ENCODE peak calls at places on chromosome 1, in eight cellular contexts. One of them, this sample, is unnamed. For H3K36me3 and H3K4me1, the result is how much of the 10 kb centered on the place peaks cover.

GRCh38 chr1:2382621-2383361 is 8.6 kb downstream of the MORN1 start:
- DNase-seq in heart right ventricle: peak
- DNase-seq in CD8-positive, alpha-beta T cell: no peak
- DNase-seq in lung: no peak
- DNase-seq in aorta: peak
- DNase-seq in trophoblast cell: peak
- DNase-seq in CD4-positive, CD25-positive, alpha-beta regulatory T cell: peak
- DNase-seq in prostate gland: no peak
- DNase-seq in this sample: no peak

GRCh38 chr1:165910764-165911421 is 83.5 kb downstream of the UCK2 start:
- DNase-seq in heart right ventricle: peak
- DNase-seq in CD8-positive, alpha-beta T cell: no peak
- DNase-seq in lung: no peak
- DNase-seq in aorta: peak
- DNase-seq in trophoblast cell: no peak
- DNase-seq in CD4-positive, CD25-positive, alpha-beta regulatory T cell: no peak
- DNase-seq in prostate gland: peak
- DNase-seq in this sample: peak

GRCh38 chr1:43861337-43861736 is 72.3 kb upstream of the ARTN start:
- DNase-seq in heart right ventricle: no peak
- DNase-seq in CD8-positive, alpha-beta T cell: no peak
- DNase-seq in lung: no peak
- DNase-seq in aorta: no peak
- DNase-seq in trophoblast cell: no peak
- DNase-seq in CD4-positive, CD25-positive, alpha-beta regulatory T cell: no peak
- DNase-seq in prostate gland: no peak
- DNase-seq in this sample: no peak

GRCh38 chr1:9825101-9826074 is 1.6 kb upstream of the CLSTN1 start:
- DNase-seq in heart right ventricle: no peak
- DNase-seq in CD8-positive, alpha-beta T cell: peak
- DNase-seq in lung: peak
- DNase-seq in aorta: peak
- DNase-seq in trophoblast cell: peak
- DNase-seq in CD4-positive, CD25-positive, alpha-beta regulatory T cell: peak
- DNase-seq in prostate gland: peak
- DNase-seq in this sample: peak

GRCh38 chr1:32273389-32274208 is 18.3 kb upstream of the HDAC1 start:
- DNase-seq in heart right ventricle: no peak
- DNase-seq in CD8-positive, alpha-beta T cell: peak
- DNase-seq in lung: no peak
- DNase-seq in aorta: no peak
- DNase-seq in trophoblast cell: no peak
- DNase-seq in CD4-positive, CD25-positive, alpha-beta regulatory T cell: peak
- DNase-seq in prostate gland: no peak
- DNase-seq in this sample: no peak

GRCh38 chr1:47751188-47751587 is 246.0 kb downstream of the TRABD2B start:
- DNase-seq in heart right ventricle: no peak
- DNase-seq in CD8-positive, alpha-beta T cell: no peak
- DNase-seq in lung: no peak
- DNase-seq in aorta: no peak
- DNase-seq in trophoblast cell: no peak
- DNase-seq in CD4-positive, CD25-positive, alpha-beta regulatory T cell: no peak
- DNase-seq in prostate gland: no peak
- DNase-seq in this sample: no peak

GRCh38 chr1:234936631-234937389 is 191.8 kb downstream of the TOMM20 start:
- DNase-seq in heart right ventricle: no peak
- DNase-seq in CD8-positive, alpha-beta T cell: no peak
- DNase-seq in lung: no peak
- DNase-seq in aorta: no peak
- DNase-seq in trophoblast cell: no peak
- DNase-seq in CD4-positive, CD25-positive, alpha-beta regulatory T cell: no peak
- DNase-seq in prostate gland: no peak
- DNase-seq in this sample: no peak

GRCh38 chr1:107299521-107299920 is 158.7 kb downstream of the NTNG1 start:
- DNase-seq in heart right ventricle: no peak
- DNase-seq in CD8-positive, alpha-beta T cell: no peak
- DNase-seq in lung: no peak
- DNase-seq in aorta: no peak
- DNase-seq in trophoblast cell: no peak
- DNase-seq in CD4-positive, CD25-positive, alpha-beta regulatory T cell: no peak
- DNase-seq in prostate gland: no peak
- DNase-seq in this sample: no peak

GRCh38 chr1:231550448-231550781 is 21.9 kb downstream of the TSNAX start:
- DNase-seq in heart right ventricle: no peak
- DNase-seq in CD8-positive, alpha-beta T cell: no peak
- DNase-seq in lung: no peak
- DNase-seq in aorta: no peak
- DNase-seq in trophoblast cell: peak
- DNase-seq in CD4-positive, CD25-positive, alpha-beta regulatory T cell: peak
- DNase-seq in prostate gland: no peak
- DNase-seq in this sample: no peak

GRCh38 chr1:160997323-160998038 is 23.5 kb downstream of the F11R start:
- DNase-seq in heart right ventricle: peak
- DNase-seq in CD8-positive, alpha-beta T cell: peak
- DNase-seq in lung: peak
- DNase-seq in aorta: peak
- DNase-seq in trophoblast cell: peak
- DNase-seq in CD4-positive, CD25-positive, alpha-beta regulatory T cell: peak
- DNase-seq in prostate gland: peak
- DNase-seq in this sample: peak

GRCh38 chr1:221117548-221117951 is 238.3 kb downstream of the HLX start:
- DNase-seq in heart right ventricle: peak
- DNase-seq in CD8-positive, alpha-beta T cell: no peak
- DNase-seq in lung: no peak
- DNase-seq in aorta: peak
- DNase-seq in trophoblast cell: no peak
- DNase-seq in CD4-positive, CD25-positive, alpha-beta regulatory T cell: no peak
- DNase-seq in prostate gland: no peak
- DNase-seq in this sample: peak

GRCh38 chr1:41483960-41484844 is at the start of gene EDN2:
- DNase-seq in heart right ventricle: peak
- DNase-seq in CD8-positive, alpha-beta T cell: no peak
- DNase-seq in lung: peak
- DNase-seq in aorta: peak
- DNase-seq in trophoblast cell: peak
- DNase-seq in CD4-positive, CD25-positive, alpha-beta regulatory T cell: no peak
- DNase-seq in prostate gland: peak
- DNase-seq in this sample: no peak

GRCh38 chr1:2590233-2591141 is 3.9 kb downstream of the PRXL2B start:
- DNase-seq in heart right ventricle: no peak
- DNase-seq in CD8-positive, alpha-beta T cell: no peak
- DNase-seq in lung: no peak
- DNase-seq in aorta: peak
- DNase-seq in trophoblast cell: no peak
- DNase-seq in CD4-positive, CD25-positive, alpha-beta regulatory T cell: no peak
- DNase-seq in prostate gland: no peak
- DNase-seq in this sample: no peak

GRCh38 chr1:19720174-19720573 is 55.5 kb downstream of the HTR6 start:
- DNase-seq in heart right ventricle: no peak
- DNase-seq in CD8-positive, alpha-beta T cell: no peak
- DNase-seq in lung: no peak
- DNase-seq in aorta: no peak
- DNase-seq in trophoblast cell: no peak
- DNase-seq in CD4-positive, CD25-positive, alpha-beta regulatory T cell: no peak
- DNase-seq in prostate gland: no peak
- DNase-seq in this sample: no peak

GRCh38 chr1:206591236-206591635 is 21.0 kb downstream of the EIF2D start:
- DNase-seq in heart right ventricle: no peak
- DNase-seq in CD8-positive, alpha-beta T cell: no peak
- DNase-seq in lung: no peak
- DNase-seq in aorta: no peak
- DNase-seq in trophoblast cell: no peak
- DNase-seq in CD4-positive, CD25-positive, alpha-beta regulatory T cell: no peak
- DNase-seq in prostate gland: no peak
- DNase-seq in this sample: no peak

GRCh38 chr1:8359617-8360481 is 41.9 kb downstream of the SLC45A1 start:
- DNase-seq in heart right ventricle: no peak
- DNase-seq in CD8-positive, alpha-beta T cell: no peak
- DNase-seq in lung: no peak
- DNase-seq in aorta: peak
- DNase-seq in trophoblast cell: no peak
- DNase-seq in CD4-positive, CD25-positive, alpha-beta regulatory T cell: no peak
- DNase-seq in prostate gland: no peak
- DNase-seq in this sample: no peak
- H3K36me3 ChIP-seq in heart right ventricle: under half
- H3K36me3 ChIP-seq in CD8-positive, alpha-beta T cell: half or more
- H3K36me3 ChIP-seq in lung: half or more
- H3K36me3 ChIP-seq in aorta: under half
- H3K36me3 ChIP-seq in trophoblast cell: half or more
- H3K36me3 ChIP-seq in CD4-positive, CD25-positive, alpha-beta regulatory T cell: half or more
- H3K36me3 ChIP-seq in prostate gland: half or more
- H3K36me3 ChIP-seq in this sample: half or more

GRCh38 chr1:26788515-26788785 is 700 bp downstream of the PIGV start:
- DNase-seq in heart right ventricle: no peak
- DNase-seq in CD8-positive, alpha-beta T cell: no peak
- DNase-seq in lung: peak
- DNase-seq in aorta: no peak
- DNase-seq in trophoblast cell: peak
- DNase-seq in CD4-positive, CD25-positive, alpha-beta regulatory T cell: no peak
- DNase-seq in prostate gland: no peak
- DNase-seq in this sample: no peak

GRCh38 chr1:26785611-26786436 is 1.9 kb upstream of the PIGV start:
- DNase-seq in heart right ventricle: no peak
- DNase-seq in CD8-positive, alpha-beta T cell: no peak
- DNase-seq in lung: no peak
- DNase-seq in aorta: no peak
- DNase-seq in trophoblast cell: peak
- DNase-seq in CD4-positive, CD25-positive, alpha-beta regulatory T cell: peak
- DNase-seq in prostate gland: no peak
- DNase-seq in this sample: no peak

GRCh38 chr1:26786437-26787380 is 1.0 kb upstream of the PIGV start:
- DNase-seq in heart right ventricle: peak
- DNase-seq in CD8-positive, alpha-beta T cell: no peak
- DNase-seq in lung: peak
- DNase-seq in aorta: peak
- DNase-seq in trophoblast cell: peak
- DNase-seq in CD4-positive, CD25-positive, alpha-beta regulatory T cell: peak
- DNase-seq in prostate gland: peak
- DNase-seq in this sample: peak

GRCh38 chr1:26787706-26788514 is at the start of gene PIGV:
- DNase-seq in heart right ventricle: peak
- DNase-seq in CD8-positive, alpha-beta T cell: peak
- DNase-seq in lung: peak
- DNase-seq in aorta: peak
- DNase-seq in trophoblast cell: peak
- DNase-seq in CD4-positive, CD25-positive, alpha-beta regulatory T cell: peak
- DNase-seq in prostate gland: peak
- DNase-seq in this sample: peak

DNA sequence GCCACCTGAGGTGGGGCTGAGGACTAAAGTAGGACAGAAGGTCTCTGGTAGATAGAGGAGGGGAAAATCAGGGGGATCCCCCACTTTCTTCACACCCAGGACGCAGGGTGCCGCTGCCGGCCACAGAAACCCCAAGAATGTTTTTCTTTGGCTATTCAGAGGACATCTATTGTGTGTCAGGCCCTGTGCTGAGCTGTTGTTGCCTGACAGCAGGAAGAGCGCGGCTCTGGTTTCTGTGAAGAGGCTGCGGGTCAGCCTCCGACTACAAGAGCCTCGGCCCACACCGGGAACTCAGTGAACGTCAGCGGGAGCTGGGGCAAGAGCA is 407 bp upstream of the PIGV start:
- DNase-seq in heart right ventricle: no peak
- DNase-seq in CD8-positive, alpha-beta T cell: peak
- DNase-seq in lung: peak
- DNase-seq in aorta: no peak
- DNase-seq in trophoblast cell: peak
- DNase-seq in CD4-positive, CD25-positive, alpha-beta regulatory T cell: peak
- DNase-seq in prostate gland: no peak
- DNase-seq in this sample: no peak
- H3K4me1 ChIP-seq in heart right ventricle: half or more
- H3K4me1 ChIP-seq in CD8-positive, alpha-beta T cell: half or more
- H3K4me1 ChIP-seq in lung: under half
- H3K4me1 ChIP-seq in aorta: under half
- H3K4me1 ChIP-seq in trophoblast cell: under half
- H3K4me1 ChIP-seq in CD4-positive, CD25-positive, alpha-beta regulatory T cell: half or more
- H3K4me1 ChIP-seq in prostate gland: under half
- H3K4me1 ChIP-seq in this sample: under half

DNA sequence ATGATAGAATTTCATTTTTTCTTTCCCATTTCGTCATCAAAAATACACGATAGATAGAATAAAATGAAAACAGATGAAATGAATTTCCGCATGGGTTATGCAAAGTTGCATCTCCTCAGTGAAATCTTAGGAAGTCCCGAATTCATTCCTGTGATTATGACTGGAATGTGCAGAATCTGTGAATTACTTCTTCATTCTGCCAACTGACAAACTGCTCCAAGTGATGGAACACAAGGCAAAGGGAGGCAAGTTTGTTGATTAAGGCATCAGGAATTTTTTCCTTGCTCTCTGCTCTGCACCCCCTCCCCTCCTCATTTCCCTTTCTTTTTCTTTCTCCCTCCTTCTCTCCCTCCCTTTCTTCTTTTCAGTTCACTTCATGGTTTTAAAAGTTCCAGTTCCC is 37.0 kb upstream of the ADGRL4 start:
- DNase-seq in heart right ventricle: no peak
- DNase-seq in CD8-positive, alpha-beta T cell: no peak
- DNase-seq in lung: no peak
- DNase-seq in aorta: no peak
- DNase-seq in trophoblast cell: peak
- DNase-seq in CD4-positive, CD25-positive, alpha-beta regulatory T cell: no peak
- DNase-seq in prostate gland: no peak
- DNase-seq in this sample: no peak
- H3K27ac ChIP-seq in heart right ventricle: no peak
- H3K27ac ChIP-seq in CD8-positive, alpha-beta T cell: no peak
- H3K27ac ChIP-seq in lung: no peak
- H3K27ac ChIP-seq in aorta: no peak
- H3K27ac ChIP-seq in trophoblast cell: no peak
- H3K27ac ChIP-seq in CD4-positive, CD25-positive, alpha-beta regulatory T cell: no peak
- H3K27ac ChIP-seq in prostate gland: no peak
- H3K27ac ChIP-seq in this sample: no peak

GRCh38 chr1:208069317-208069716 is 158.4 kb upstream of the CD34 start:
- DNase-seq in heart right ventricle: no peak
- DNase-seq in CD8-positive, alpha-beta T cell: no peak
- DNase-seq in lung: no peak
- DNase-seq in aorta: no peak
- DNase-seq in trophoblast cell: no peak
- DNase-seq in CD4-positive, CD25-positive, alpha-beta regulatory T cell: no peak
- DNase-seq in prostate gland: no peak
- DNase-seq in this sample: no peak
- H3K36me3 ChIP-seq in heart right ventricle: under half
- H3K36me3 ChIP-seq in CD8-positive, alpha-beta T cell: under half
- H3K36me3 ChIP-seq in lung: under half
- H3K36me3 ChIP-seq in aorta: under half
- H3K36me3 ChIP-seq in trophoblast cell: half or more
- H3K36me3 ChIP-seq in CD4-positive, CD25-positive, alpha-beta regulatory T cell: under half
- H3K36me3 ChIP-seq in prostate gland: under half
- H3K36me3 ChIP-seq in this sample: under half